ENCODE peak calls at places on chromosome 11, in nine cellular contexts. Q is hepatocyte, B is endothelial cell of umbilical vein, C is fibroblast of lung, J is keratinocyte, V is OCI-LY7, H is PC-3, I is astrocyte, U is mammary epithelial cell. D is an unnamed sample. For H3K36me3, the result is how much of the 10 kb centered on the place peaks cover.

GRCh38 chr11:105297463-105297862 is 157.9 kb upstream of the CARD18 start:
- DNase-seq in C (peak), V (no peak), H (peak), J (peak), B (peak), Q (no peak), I (peak), U (peak), D (peak)

GRCh38 chr11:2592559-2593392 is 107.0 kb downstream of the KCNQ1OT1 start:
- DNase-seq in V (no peak), C (no peak), J (no peak), I (no peak), B (no peak), Q (no peak), H (no peak), U (no peak), D (peak)

GRCh38 chr11:94954753-94955152 is 18.6 kb downstream of the CWC15 start:
- DNase-seq in Q (no peak), U (no peak), I (no peak), H (no peak), J (no peak), V (no peak), B (no peak), C (no peak), D (no peak)

GRCh38 chr11:8356731-8357504 is 93.2 kb upstream of the LMO1 start:
- DNase-seq in U (no peak), Q (no peak), B (no peak), I (peak), J (no peak), C (peak), V (no peak), H (no peak), D (peak)

GRCh38 chr11:118914178-118914918 is 11.4 kb downstream of the BCL9L start:
- DNase-seq in J (no peak), V (peak), H (peak), C (no peak), U (peak), I (peak), B (no peak), Q (no peak), D (peak)

GRCh38 chr11:131868769-131869482 is 498.5 kb downstream of the NTM start:
- DNase-seq in Q (no peak), I (no peak), C (no peak), H (no peak), V (no peak), U (no peak), J (no peak), B (peak), D (no peak)

GRCh38 chr11:122069946-122070345 is 46.1 kb downstream of the BLID start:
- DNase-seq in J (no peak), B (peak), I (peak), H (peak), Q (peak), U (peak), C (peak), V (no peak), D (peak)

GRCh38 chr11:95082576-95083001 is 7.1 kb upstream of the ENDOD1 start:
- DNase-seq in C (no peak), Q (no peak), B (no peak), U (no peak), J (no peak), I (no peak), H (no peak), V (no peak), D (no peak)

GRCh38 chr11:69874984-69875673 is 55.9 kb upstream of the FGF3 start:
- DNase-seq in U (no peak), C (no peak), J (no peak), B (no peak), I (no peak), H (no peak), Q (no peak), V (no peak), D (no peak)

GRCh38 chr11:35260342-35260985 is 121.5 kb downstream of the CD44 start:
- DNase-seq in Q (peak), C (peak), I (peak), J (no peak), H (peak), B (no peak), U (peak), V (no peak), D (peak)

GRCh38 chr11:132177106-132177505 is 806.7 kb downstream of the NTM start:
- DNase-seq in I (peak), U (peak), Q (peak), V (peak), B (peak), C (peak), J (no peak), H (peak), D (no peak)

GRCh38 chr11:59582006-59582405 is 33.6 kb downstream of the OSBP start:
- DNase-seq in Q (no peak), C (no peak), V (no peak), H (no peak), J (no peak), B (no peak), I (no peak), U (no peak), D (no peak)

GRCh38 chr11:68354181-68354872 is 41.9 kb downstream of the LRP5 start:
- DNase-seq in J (peak), I (peak), H (peak), B (peak), U (peak), V (no peak), Q (peak), C (peak), D (peak)

GRCh38 chr11:19846654-19847330 is 134.2 kb downstream of the NAV2 start:
- DNase-seq in H (no peak), Q (no peak), B (no peak), C (peak), V (no peak), J (no peak), I (peak), U (no peak), D (no peak)

GRCh38 chr11:61610905-61611304 is 30.0 kb upstream of the SYT7 start:
- DNase-seq in C (no peak), H (no peak), I (no peak), B (no peak), V (no peak), J (no peak), Q (no peak), U (no peak), D (peak)

GRCh38 chr11:77081381-77081851 is 14.6 kb downstream of the CAPN5 start:
- DNase-seq in B (no peak), I (no peak), U (no peak), Q (no peak), V (no peak), H (no peak), C (no peak), J (no peak), D (peak)

GRCh38 chr11:119160151-119160550 is 8.4 kb upstream of the NLRX1 start:
- DNase-seq in Q (no peak), J (no peak), B (no peak), H (no peak), U (no peak), V (no peak), I (no peak), C (no peak), D (peak)

DNA sequence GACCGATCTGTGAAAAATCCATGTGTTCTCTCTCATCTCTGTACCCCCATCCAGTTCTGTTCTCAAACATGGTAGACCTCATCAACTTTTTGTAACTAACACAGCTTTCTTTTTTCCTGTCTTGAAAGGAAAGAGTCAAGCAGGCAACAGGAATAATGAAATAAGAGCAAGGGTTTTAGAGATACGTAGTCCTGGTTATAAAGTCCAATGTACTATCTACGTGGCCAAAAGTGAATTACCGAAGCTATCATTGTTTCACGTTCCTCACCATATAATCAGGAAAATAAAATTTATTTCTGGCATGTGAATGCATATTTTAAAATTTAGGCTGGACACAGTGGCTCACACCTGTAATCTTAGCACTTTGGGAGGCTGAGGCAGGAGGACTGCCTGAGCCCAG is 472.2 kb upstream of the ANO3 start:
- DNase-seq in B (no peak), U (no peak), C (no peak), V (no peak), J (no peak), I (no peak), H (no peak), Q (no peak), D (no peak)
- H2AFZ ChIP-seq in B (no peak), U (no peak), C (no peak), V (no peak), J (no peak), I (no peak), H (no peak), Q (no peak), D (no peak)

GRCh38 chr11:16091862-16092261 is 264.5 kb downstream of the SOX6 start:
- DNase-seq in H (no peak), I (no peak), Q (no peak), V (no peak), J (no peak), U (peak), C (no peak), B (no peak), D (no peak)

GRCh38 chr11:16097543-16097942 is 258.8 kb downstream of the SOX6 start:
- DNase-seq in J (peak), H (no peak), U (peak), C (no peak), B (no peak), V (no peak), Q (no peak), I (no peak), D (no peak)

GRCh38 chr11:16096336-16096735 is 260.0 kb downstream of the SOX6 start:
- DNase-seq in U (no peak), I (peak), Q (no peak), V (no peak), C (peak), H (no peak), J (no peak), B (no peak), D (no peak)

GRCh38 chr11:16095756-16096155 is 260.6 kb downstream of the SOX6 start:
- DNase-seq in U (no peak), B (no peak), Q (no peak), J (no peak), V (no peak), I (no peak), C (no peak), H (no peak), D (no peak)

DNA sequence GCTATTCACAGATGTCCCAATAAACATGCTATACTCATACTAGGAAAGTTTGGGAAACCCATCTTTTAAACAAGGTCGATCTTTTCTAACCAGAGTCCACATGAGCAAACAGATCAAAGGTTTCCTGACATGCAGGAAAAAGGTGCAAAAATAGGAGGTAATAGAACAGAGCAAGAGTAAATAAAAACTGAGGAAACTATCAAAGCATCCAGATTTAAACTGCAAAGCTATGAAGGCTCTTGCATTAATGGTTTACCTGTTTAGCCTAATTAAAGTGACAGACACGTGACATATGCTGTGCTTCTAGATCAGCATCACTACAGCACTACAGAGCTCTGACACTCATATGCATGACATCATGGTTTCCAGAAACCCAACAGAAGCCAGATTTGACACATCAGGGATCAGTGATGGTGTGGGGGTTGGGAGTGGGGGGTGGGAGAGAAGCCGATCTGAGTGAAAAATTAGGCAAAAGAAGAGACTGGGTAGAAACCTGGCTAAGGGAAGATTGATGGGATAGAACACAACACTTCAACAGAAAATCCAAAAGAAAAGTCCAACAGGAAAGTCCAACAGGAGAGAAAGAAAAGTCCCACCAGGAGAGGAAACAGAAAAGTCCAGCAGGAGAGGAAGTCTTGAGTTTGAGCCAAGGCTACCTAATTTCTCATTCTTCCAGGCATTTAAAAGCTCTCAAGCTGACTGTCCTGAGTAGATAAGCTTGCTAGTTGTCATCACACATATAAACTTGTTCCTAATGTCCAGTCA is 262.3 kb downstream of the SOX6 start:
- DNase-seq in U (no peak), I (peak), C (no peak), H (no peak), J (no peak), B (no peak), V (no peak), Q (no peak), D (no peak)
- H3K36me3 ChIP-seq in U (under half), I (under half), C (under half), H (under half), J (under half), B (under half), V (under half), Q (under half), D (under half)

DNA sequence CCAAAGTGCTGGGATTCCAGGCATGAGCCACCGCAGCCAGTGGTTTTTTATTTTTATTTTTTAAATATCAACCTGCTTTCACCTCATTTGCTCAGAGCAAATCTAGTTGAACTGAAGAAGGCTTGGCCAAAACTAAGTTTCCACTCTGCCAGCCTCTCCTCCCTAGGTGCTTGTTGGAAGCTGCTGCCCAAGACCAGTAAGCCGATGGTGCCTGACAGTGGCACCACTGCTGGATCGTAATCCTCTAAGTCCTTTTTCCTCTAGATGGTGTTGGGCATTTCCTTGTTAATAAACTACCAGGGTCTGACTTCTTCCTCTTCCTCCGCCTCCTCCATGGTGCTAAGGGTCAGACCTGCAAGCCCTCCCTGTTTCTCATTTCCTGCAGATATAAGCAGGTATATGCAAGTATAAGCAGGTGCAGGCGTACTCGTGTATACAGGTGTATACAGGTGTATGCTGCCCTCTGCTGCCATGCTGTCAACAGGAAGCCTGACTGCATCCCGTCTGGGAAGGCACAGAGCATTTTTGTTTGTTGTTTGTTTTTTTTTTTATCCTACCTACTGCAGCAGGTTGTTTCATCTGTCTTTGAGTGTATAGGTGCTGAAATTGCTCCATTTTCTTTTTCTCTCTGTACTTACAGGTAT is 1.6 kb downstream of the NADSYN1 start:
- DNase-seq in C (no peak), Q (peak), V (peak), I (no peak), J (no peak), B (no peak), H (peak), U (no peak), D (no peak)
- TF ChIP-seq CTCF in C (no peak), Q (peak), V (peak), I (no peak), J (peak), B (no peak), H (peak), U (peak), D (no peak)

DNA sequence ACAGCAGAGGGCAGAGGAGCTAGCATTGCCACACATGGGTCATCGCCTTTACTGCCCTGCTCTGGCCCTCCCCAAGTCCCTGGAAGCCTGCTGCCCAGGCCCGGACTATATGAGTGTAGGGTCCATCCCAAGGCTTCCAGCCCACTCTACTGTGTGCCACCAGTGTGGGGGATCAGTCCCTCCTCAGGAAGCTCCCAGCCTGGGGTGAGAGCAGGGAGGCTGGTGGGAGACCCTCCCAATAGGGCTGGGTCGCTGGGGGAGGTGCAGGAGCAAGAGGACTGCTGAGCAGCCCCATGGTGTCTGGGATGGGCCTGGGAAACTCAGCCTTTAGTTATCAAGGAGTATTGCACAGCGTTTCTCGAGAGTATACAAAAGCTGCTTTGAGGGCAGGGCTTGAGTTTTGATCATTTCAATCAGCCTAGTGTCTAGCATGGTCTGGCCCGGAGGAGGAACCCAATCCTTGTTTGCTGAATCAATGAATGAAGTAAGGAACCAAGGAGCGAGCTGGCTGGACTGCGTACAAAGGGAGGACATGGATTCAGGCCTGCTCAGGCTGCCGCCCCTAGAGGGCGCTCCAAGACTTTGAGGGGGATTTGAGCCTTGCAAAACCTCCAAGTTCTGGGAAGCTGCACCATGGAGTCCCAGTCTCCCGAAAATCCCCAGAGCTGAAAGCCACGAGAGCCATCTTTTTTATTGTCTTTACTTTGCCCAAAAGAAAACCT is 89.0 kb upstream of the PARVA start:
- DNase-seq in J (no peak), V (peak), H (peak), C (peak), Q (peak), B (peak), I (peak), U (peak), D (peak)
- H2AFZ ChIP-seq in J (no peak), V (no peak), H (peak), C (peak), Q (no peak), B (peak), I (no peak), U (no peak), D (peak)

GRCh38 chr11:46760429-46761128 is 41.6 kb downstream of the F2 start:
- DNase-seq in V (no peak), C (no peak), U (no peak), I (no peak), B (no peak), Q (no peak), H (no peak), J (no peak), D (peak)

GRCh38 chr11:46761807-46762206 is 42.8 kb downstream of the F2 start:
- DNase-seq in U (no peak), I (no peak), Q (no peak), C (no peak), B (no peak), H (no peak), J (no peak), V (no peak), D (no peak)

GRCh38 chr11:46759196-46759595 is 40.2 kb downstream of the F2 start:
- DNase-seq in B (no peak), J (no peak), C (no peak), U (no peak), V (no peak), I (no peak), H (no peak), Q (no peak), D (no peak)

GRCh38 chr11:46755962-46756361 is 36.9 kb downstream of the F2 start:
- DNase-seq in H (no peak), Q (no peak), U (no peak), B (no peak), I (no peak), C (no peak), V (no peak), J (no peak), D (no peak)
- H3K36me3 ChIP-seq in H (half or more), Q (under half), U (half or more), B (under half), I (half or more), C (under half), V (half or more), J (under half), D (half or more)

GRCh38 chr11:64356498-64357411 is 2.2 kb upstream of the RPS6KA4 start:
- DNase-seq in I (no peak), Q (peak), J (no peak), V (peak), C (peak), U (no peak), B (peak), H (peak), D (peak)
- TF ChIP-seq CTCF in I (peak), Q (peak), J (peak), V (peak), C (peak), U (peak), B (peak), H (peak), D (peak)